ENCODE peak calls at places on chromosome 1, in seven cellular contexts. H is NCI-H2107, A is WERI-Rb-1, O is amniotic stem cell, D is astrocyte of the spinal cord, W is MM.1S, F is NCI-H748 treated with DMSO at 0.1 percent for 48 hours. B is an unnamed sample.

GRCh38 chr1:53557830-53558784 is 98.9 kb downstream of the DMRTB1 start:
- DNase-seq in H (no peak), A (peak; percentile 2), O (no peak), D (no peak), W (no peak), F (no peak), B (no peak)

GRCh38 chr1:111884772-111885443 is 104.6 kb downstream of the KCND3 start:
- DNase-seq in H (no peak), A (no peak), O (no peak), D (no peak), W (no peak), F (no peak), B (no peak)

GRCh38 chr1:225469051-225469450 is 41.2 kb upstream of the LBR start:
- DNase-seq in H (no peak), A (no peak), O (no peak), D (no peak), W (no peak), F (no peak), B (no peak)

GRCh38 chr1:183241446-183241845 is 55.4 kb downstream of the LAMC2 start:
- DNase-seq in H (no peak), A (no peak), O (no peak), D (no peak), W (no peak), F (no peak), B (no peak)

GRCh38 chr1:101128211-101128727 is 102.7 kb upstream of the DPH5 start:
- DNase-seq in H (no peak), A (peak; percentile 64), O (no peak), D (no peak), W (no peak), F (no peak), B (no peak)

GRCh38 chr1:36207339-36207738 is 16.9 kb upstream of the THRAP3 start:
- DNase-seq in H (no peak), A (no peak), O (no peak), D (peak; percentile 92), W (peak; percentile 11), F (no peak), B (no peak)

GRCh38 chr1:21254335-21254951 is 35.8 kb downstream of the ECE1 start:
- DNase-seq in H (no peak), A (peak; percentile 93), O (no peak), D (peak; percentile 59), W (no peak), F (no peak), B (no peak)

GRCh38 chr1:145702826-145703225 is 4.3 kb downstream of the PDZK1 start:
- DNase-seq in H (no peak), A (no peak), O (no peak), D (no peak), W (no peak), F (no peak), B (no peak)

GRCh38 chr1:155975375-155976061 is 2.8 kb downstream of the ARHGEF2 start:
- DNase-seq in H (no peak), A (no peak), O (no peak), D (no peak), W (no peak), F (no peak), B (no peak)

GRCh38 chr1:1442069-1442770 is 6.7 kb downstream of the VWA1 start:
- DNase-seq in H (no peak), A (no peak), O (no peak), D (no peak), W (no peak), F (no peak), B (no peak)

GRCh38 chr1:236142358-236143103 is at the start of gene GPR137B:
- DNase-seq in H (no peak), A (peak; percentile 58), O (peak; percentile 19), D (peak; percentile 39), W (no peak), F (no peak), B (peak; percentile 4)

B was measured in NCI-H1930.